ENCODE peak calls at places on chromosomes 2 and 18, in ten cellular contexts. J, F, O, Q, P, U, W, V, B and S are unnamed samples.

GRCh38 chr2:8604262-8604661 is 77.6 kb upstream of the ID2 start:
- DNase-seq in U (no peak), W (no peak), P (no peak), F (no peak), O (no peak), Q (peak), V (no peak), J (no peak), B (peak), S (no peak)

GRCh38 chr18:4157339-4157738 is 297.8 kb downstream of the DLGAP1 start:
- DNase-seq in F (no peak), W (no peak), J (no peak), P (no peak), B (no peak), O (peak), V (no peak), Q (no peak), U (no peak), S (no peak)

GRCh38 chr2:183224933-183225332 is 100.7 kb downstream of the NUP35 start:
- DNase-seq in P (no peak), O (no peak), V (no peak), U (no peak), J (no peak), B (peak), W (no peak), F (no peak), Q (no peak), S (no peak)

GRCh38 chr2:63861220-63861822 is 19.6 kb downstream of the UGP2 start:
- DNase-seq in W (peak), J (peak), V (peak), P (peak), U (peak), B (peak), Q (peak), O (peak), F (no peak), S (no peak)

GRCh38 chr2:174748948-174749347 is 15.3 kb downstream of the CHRNA1 start:
- DNase-seq in J (peak), B (peak), P (peak), Q (peak), F (no peak), O (peak), U (peak), V (peak), W (peak), S (no peak)

GRCh38 chr2:207129821-207130220 is 35.9 kb downstream of the KLF7 start:
- DNase-seq in J (no peak), Q (no peak), B (no peak), F (no peak), P (no peak), V (no peak), O (no peak), U (no peak), W (no peak), S (no peak)

GRCh38 chr2:222935688-222936298 is 75.0 kb downstream of the ACSL3 start:
- DNase-seq in W (no peak), O (no peak), F (no peak), V (no peak), Q (no peak), P (no peak), U (no peak), B (no peak), J (no peak), S (no peak)

GRCh38 chr2:20999906-21000645 is 43.8 kb downstream of the APOB start:
- DNase-seq in W (no peak), J (no peak), Q (no peak), B (no peak), U (no peak), V (no peak), O (no peak), F (no peak), P (no peak), S (no peak)

GRCh38 chr18:73270919-73271318 is 403.1 kb upstream of the NETO1 start:
- DNase-seq in P (no peak), V (no peak), O (no peak), W (no peak), J (no peak), U (no peak), Q (no peak), B (no peak), F (no peak), S (no peak)

GRCh38 chr18:76139844-76140243 is 355.2 kb downstream of the ZNF516 start:
- DNase-seq in U (no peak), J (no peak), O (no peak), V (no peak), F (no peak), B (no peak), P (no peak), Q (no peak), W (no peak), S (no peak)

GRCh38 chr2:172085460-172086159 is at the start of gene DLX1:
- DNase-seq in B (no peak), Q (no peak), F (no peak), O (no peak), P (no peak), U (no peak), V (no peak), J (no peak), W (no peak), S (no peak)

GRCh38 chr18:47772374-47773248 is 157.8 kb downstream of the SMAD2 start:
- DNase-seq in V (peak), J (peak), P (no peak), B (peak), U (peak), W (peak), O (peak), F (no peak), Q (peak), S (no peak)

GRCh38 chr2:131044078-131044756 is 49.0 kb downstream of the FAM168B start:
- DNase-seq in F (no peak), B (no peak), Q (no peak), V (no peak), J (no peak), W (no peak), U (no peak), P (peak), O (no peak), S (no peak)

GRCh38 chr2:172564376-172564775 is 8.5 kb downstream of the PDK1 start:
- DNase-seq in J (no peak), U (no peak), B (no peak), O (no peak), P (no peak), F (no peak), V (no peak), W (no peak), Q (no peak), S (no peak)

GRCh38 chr2:38702413-38702812 is 36.5 kb downstream of the GALM start:
- DNase-seq in P (no peak), Q (peak), B (peak), F (no peak), U (no peak), O (peak), J (no peak), W (no peak), V (no peak), S (no peak)

GRCh38 chr2:11505652-11506610 is 27.9 kb upstream of the GREB1 start:
- DNase-seq in P (no peak), W (peak), Q (no peak), V (no peak), B (peak), U (no peak), O (no peak), J (no peak), F (no peak), S (no peak)

GRCh38 chr2:171882095-171882769 is 11.8 kb downstream of the SLC25A12 start:
- DNase-seq in J (no peak), U (no peak), Q (peak), P (no peak), O (no peak), V (no peak), B (no peak), W (no peak), F (no peak), S (no peak)

GRCh38 chr2:10398496-10398895 is 49.6 kb downstream of the ODC1 start:
- DNase-seq in P (peak), O (no peak), Q (no peak), J (no peak), B (no peak), F (no peak), U (no peak), W (no peak), V (no peak), S (no peak)

GRCh38 chr18:67520276-67521035 is 3.9 kb upstream of the DSEL start:
- DNase-seq in W (no peak), U (no peak), P (peak), O (no peak), F (no peak), Q (peak), J (no peak), V (no peak), B (peak), S (no peak)

GRCh38 chr2:35973737-35974132 is 381.8 kb upstream of the CRIM1 start:
- DNase-seq in Q (no peak), P (no peak), F (no peak), V (no peak), J (no peak), O (no peak), W (no peak), U (no peak), B (peak), S (no peak)

GRCh38 chr2:106288873-106289272 is 94.8 kb upstream of the UXS1 start:
- DNase-seq in F (no peak), B (no peak), O (no peak), W (no peak), P (no peak), Q (no peak), V (no peak), U (no peak), J (no peak), S (no peak)

GRCh38 chr2:215417400-215417951 is 18.4 kb downstream of the FN1 start:
- DNase-seq in W (no peak), J (no peak), P (no peak), B (no peak), O (peak), V (no peak), Q (no peak), U (no peak), F (no peak), S (no peak)

GRCh38 chr2:158094487-158095092 is 7.1 kb upstream of the UPP2 start:
- DNase-seq in O (no peak), U (no peak), F (no peak), V (no peak), Q (no peak), B (no peak), W (no peak), P (no peak), J (no peak), S (no peak)

GRCh38 chr2:100283724-100284501 is 38.4 kb downstream of the LONRF2 start:
- DNase-seq in J (no peak), B (no peak), O (no peak), U (no peak), F (no peak), W (peak), P (no peak), V (no peak), Q (no peak), S (no peak)

GRCh38 chr18:45910405-45911023 is 56.6 kb downstream of the EPG5 start:
- DNase-seq in U (peak), J (peak), P (peak), V (peak), O (peak), W (peak), Q (peak), F (peak), B (peak), S (no peak)

GRCh38 chr2:98445708-98446577 is 1.3 kb downstream of the INPP4A start:
- DNase-seq in J (no peak), O (peak), W (no peak), P (peak), V (no peak), U (peak), Q (peak), B (peak), F (no peak), S (no peak)

GRCh38 chr2:239830066-239830717 is 194.9 kb downstream of the NDUFA10 start:
- DNase-seq in Q (no peak), W (no peak), F (no peak), P (peak), O (no peak), B (no peak), U (no peak), V (no peak), J (no peak), S (no peak)

GRCh38 chr2:149200109-149200520 is 130.3 kb upstream of the LYPD6 start:
- DNase-seq in B (no peak), O (peak), F (no peak), V (no peak), W (no peak), J (no peak), U (no peak), P (no peak), Q (peak), S (no peak)

GRCh38 chr2:19623488-19623887 is 265.1 kb upstream of the OSR1 start:
- DNase-seq in F (no peak), O (no peak), B (peak), V (no peak), Q (peak), U (no peak), J (no peak), W (no peak), P (no peak), S (no peak)

GRCh38 chr2:130837811-130838565 is 1.3 kb downstream of the ARHGEF4 start:
- DNase-seq in V (no peak), U (no peak), B (no peak), F (no peak), W (no peak), O (no peak), P (no peak), J (no peak), Q (no peak), S (no peak)

GRCh38 chr2:110858993-110859770 is 126.8 kb downstream of the ACOXL start:
- DNase-seq in F (no peak), J (no peak), P (no peak), W (no peak), Q (no peak), O (no peak), V (no peak), U (no peak), B (no peak), S (no peak)

GRCh38 chr2:187655001-187655400 is 100.8 kb upstream of the TFPI start:
- DNase-seq in V (no peak), J (no peak), P (no peak), B (no peak), F (no peak), O (no peak), U (no peak), Q (no peak), W (no peak), S (no peak)

GRCh38 chr2:46179037-46179621 is 118.1 kb upstream of the EPAS1 start:
- DNase-seq in B (peak), J (peak), O (peak), F (no peak), Q (peak), U (peak), P (peak), W (no peak), V (peak), S (no peak)

GRCh38 chr2:120223034-120223912 is at the start of gene TMEM185B:
- DNase-seq in F (peak), U (peak), Q (peak), J (peak), W (peak), V (peak), O (peak), B (peak), P (peak), S (no peak)

GRCh38 chr2:42327125-42327524 is 33.9 kb downstream of the COX7A2L start:
- DNase-seq in O (no peak), B (no peak), U (no peak), V (no peak), F (no peak), J (no peak), W (no peak), Q (no peak), P (no peak), S (no peak)

GRCh38 chr2:138059967-138060635 is 95.8 kb downstream of the HNMT start:
- DNase-seq in P (peak), W (no peak), V (no peak), O (no peak), J (no peak), B (peak), Q (peak), F (no peak), U (no peak), S (no peak)

GRCh38 chr2:238134393-238134785 is 4.1 kb upstream of the KLHL30 start:
- DNase-seq in F (no peak), B (no peak), Q (no peak), P (no peak), J (no peak), W (no peak), O (no peak), U (no peak), V (no peak), S (no peak)